ENCODE peak calls at places on chromosome 15, in four cellular contexts. One of them, this sample, is unnamed.

GRCh38 chr15:76140069-76140454 is 80.3 kb downstream of the TMEM266 start:
- DNase-seq in AG04449: no peak
- DNase-seq in CD8-positive, alpha-beta T cell: no peak
- DNase-seq in GM12878: no peak
- DNase-seq in this sample: no peak

GRCh38 chr15:55681631-55682030 is 61.3 kb downstream of the PRTG start:
- DNase-seq in AG04449: no peak
- DNase-seq in CD8-positive, alpha-beta T cell: no peak
- DNase-seq in GM12878: no peak
- DNase-seq in this sample: no peak

GRCh38 chr15:58520936-58521292 is 89.1 kb downstream of the LIPC start:
- DNase-seq in AG04449: no peak
- DNase-seq in CD8-positive, alpha-beta T cell: no peak
- DNase-seq in GM12878: no peak
- DNase-seq in this sample: no peak

GRCh38 chr15:76936671-76937070 is 5.1 kb downstream of the RCN2 start:
- DNase-seq in AG04449: no peak
- DNase-seq in CD8-positive, alpha-beta T cell: no peak
- DNase-seq in GM12878: no peak
- DNase-seq in this sample: no peak

GRCh38 chr15:80931191-80931590 is 58.4 kb downstream of the MESD start:
- DNase-seq in AG04449: no peak
- DNase-seq in CD8-positive, alpha-beta T cell: no peak
- DNase-seq in GM12878: no peak
- DNase-seq in this sample: no peak

GRCh38 chr15:70605606-70606410 is 157.6 kb downstream of the UACA start:
- DNase-seq in AG04449: no peak
- DNase-seq in CD8-positive, alpha-beta T cell: no peak
- DNase-seq in GM12878: no peak
- DNase-seq in this sample: peak; percentile 64

GRCh38 chr15:51274956-51275355 is 63.4 kb downstream of the CYP19A1 start:
- DNase-seq in AG04449: no peak
- DNase-seq in CD8-positive, alpha-beta T cell: no peak
- DNase-seq in GM12878: no peak
- DNase-seq in this sample: no peak

GRCh38 chr15:90840157-90840855 is 28.1 kb upstream of the FURIN start:
- DNase-seq in AG04449: no peak
- DNase-seq in CD8-positive, alpha-beta T cell: no peak
- DNase-seq in GM12878: no peak
- DNase-seq in this sample: no peak

GRCh38 chr15:89888214-89888804 is 5.5 kb downstream of the AP3S2 start:
- DNase-seq in AG04449: peak; percentile 69
- DNase-seq in CD8-positive, alpha-beta T cell: no peak
- DNase-seq in GM12878: no peak
- DNase-seq in this sample: peak; percentile 58

GRCh38 chr15:69074011-69074842 is 59.7 kb downstream of the NOX5 start:
- DNase-seq in AG04449: no peak
- DNase-seq in CD8-positive, alpha-beta T cell: no peak
- DNase-seq in GM12878: no peak
- DNase-seq in this sample: peak; percentile 17
- H3K4me3 ChIP-seq in AG04449: peak overlapping the region; percentile 76
- H3K4me3 ChIP-seq in CD8-positive, alpha-beta T cell: no peak overlapping the region
- H3K4me3 ChIP-seq in GM12878: no peak overlapping the region
- H3K4me3 ChIP-seq in this sample: peak overlapping the region; percentile 76

GRCh38 chr15:67070892-67071664 is 5.7 kb downstream of the SMAD3 start:
- DNase-seq in AG04449: no peak
- DNase-seq in CD8-positive, alpha-beta T cell: no peak
- DNase-seq in GM12878: no peak
- DNase-seq in this sample: no peak

GRCh38 chr15:67070150-67070549 is 4.7 kb downstream of the SMAD3 start:
- DNase-seq in AG04449: no peak
- DNase-seq in CD8-positive, alpha-beta T cell: no peak
- DNase-seq in GM12878: no peak
- DNase-seq in this sample: no peak

GRCh38 chr15:67067161-67067853 is 1.9 kb downstream of the SMAD3 start:
- DNase-seq in AG04449: no peak
- DNase-seq in CD8-positive, alpha-beta T cell: no peak
- DNase-seq in GM12878: no peak
- DNase-seq in this sample: no peak

GRCh38 chr15:67067930-67068542 is 2.6 kb downstream of the SMAD3 start:
- DNase-seq in AG04449: no peak
- DNase-seq in CD8-positive, alpha-beta T cell: no peak
- DNase-seq in GM12878: no peak
- DNase-seq in this sample: no peak

DNA sequence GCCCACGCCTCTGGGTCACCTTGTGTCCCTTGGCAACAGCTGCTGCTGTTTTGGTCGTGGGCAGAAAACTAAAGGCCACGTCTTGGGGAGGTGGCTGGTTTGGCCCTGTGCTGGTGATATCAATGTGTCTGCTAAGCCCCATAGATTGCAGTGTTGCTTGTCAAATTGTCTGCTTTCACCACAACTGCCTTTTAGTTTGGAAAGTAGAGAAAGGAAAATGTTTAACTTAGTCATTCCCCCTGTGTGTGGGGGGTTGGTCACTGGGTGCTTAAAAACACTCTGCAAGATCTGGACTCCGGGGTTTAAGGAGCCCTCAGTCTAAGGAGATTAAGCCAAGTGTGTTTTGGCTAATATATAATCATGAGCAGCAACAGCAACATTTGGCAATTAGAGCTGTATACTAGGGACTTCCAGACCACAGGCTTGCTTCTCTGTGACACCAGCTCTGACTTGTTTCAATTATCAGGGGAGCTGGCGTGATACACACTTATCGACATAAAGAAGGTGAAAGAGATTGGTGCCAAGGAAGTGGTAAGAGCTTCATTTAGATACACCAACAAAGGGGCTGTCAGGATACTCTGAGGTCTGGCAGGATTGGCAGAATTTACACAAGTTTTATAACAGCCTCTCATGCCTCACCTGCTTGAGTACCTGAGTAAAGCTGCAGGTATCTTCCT is 3.5 kb downstream of the SMAD3 start:
- DNase-seq in AG04449: no peak
- DNase-seq in CD8-positive, alpha-beta T cell: no peak
- DNase-seq in GM12878: no peak
- DNase-seq in this sample: no peak
- H3K4me3 ChIP-seq in AG04449: peak overlapping the region; percentile 92
- H3K4me3 ChIP-seq in CD8-positive, alpha-beta T cell: no peak overlapping the region
- H3K4me3 ChIP-seq in GM12878: peak overlapping the region; percentile 80
- H3K4me3 ChIP-seq in this sample: peak overlapping the region; percentile 83

DNA sequence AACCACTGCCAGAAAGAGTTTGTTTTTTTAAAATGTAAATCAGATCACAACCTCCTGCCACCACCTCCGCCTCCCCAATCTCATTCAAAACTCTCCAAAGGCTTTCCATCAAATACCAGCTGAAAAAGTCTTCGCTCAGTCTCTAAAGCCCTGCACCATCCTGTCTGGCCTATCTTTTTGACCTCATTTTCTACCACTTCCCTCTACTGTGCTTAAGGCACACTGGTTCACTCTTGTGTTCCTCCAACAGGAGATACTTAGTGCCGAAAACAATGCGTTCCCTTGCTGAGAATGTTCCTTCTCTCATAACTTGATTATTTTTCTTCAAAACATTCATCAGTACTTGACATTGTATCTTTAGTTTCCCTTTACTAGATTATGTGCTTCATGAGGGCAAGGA is 3.5 kb downstream of the BTBD1 start:
- DNase-seq in AG04449: no peak
- DNase-seq in CD8-positive, alpha-beta T cell: no peak
- DNase-seq in GM12878: no peak
- DNase-seq in this sample: no peak
- H3K4me3 ChIP-seq in AG04449: no peak overlapping the region
- H3K4me3 ChIP-seq in CD8-positive, alpha-beta T cell: no peak overlapping the region
- H3K4me3 ChIP-seq in GM12878: peak overlapping the region; percentile 96
- H3K4me3 ChIP-seq in this sample: no peak overlapping the region

DNA sequence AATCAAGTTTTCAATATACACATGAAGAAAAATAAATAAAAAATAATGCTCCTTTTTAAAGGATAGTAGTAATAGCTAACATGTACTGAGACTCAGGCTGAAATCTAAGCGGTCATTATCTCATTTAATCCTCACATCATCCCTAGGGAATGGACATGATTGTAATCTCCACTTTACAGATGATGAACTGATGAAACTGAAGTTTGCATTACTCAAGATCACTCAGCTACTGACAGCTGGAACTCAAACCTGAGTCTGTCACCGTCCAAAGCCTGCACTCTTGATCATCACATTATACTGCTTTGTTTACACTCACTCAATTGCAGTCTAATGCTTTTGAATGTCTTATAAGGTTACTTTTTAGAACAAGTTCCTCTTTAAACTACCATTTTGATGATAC is 3.2 kb downstream of the NPTN start:
- DNase-seq in AG04449: no peak
- DNase-seq in CD8-positive, alpha-beta T cell: no peak
- DNase-seq in GM12878: no peak
- DNase-seq in this sample: no peak
- H3K4me3 ChIP-seq in AG04449: no peak overlapping the region
- H3K4me3 ChIP-seq in CD8-positive, alpha-beta T cell: no peak overlapping the region
- H3K4me3 ChIP-seq in GM12878: peak overlapping the region; percentile 92
- H3K4me3 ChIP-seq in this sample: no peak overlapping the region

DNA sequence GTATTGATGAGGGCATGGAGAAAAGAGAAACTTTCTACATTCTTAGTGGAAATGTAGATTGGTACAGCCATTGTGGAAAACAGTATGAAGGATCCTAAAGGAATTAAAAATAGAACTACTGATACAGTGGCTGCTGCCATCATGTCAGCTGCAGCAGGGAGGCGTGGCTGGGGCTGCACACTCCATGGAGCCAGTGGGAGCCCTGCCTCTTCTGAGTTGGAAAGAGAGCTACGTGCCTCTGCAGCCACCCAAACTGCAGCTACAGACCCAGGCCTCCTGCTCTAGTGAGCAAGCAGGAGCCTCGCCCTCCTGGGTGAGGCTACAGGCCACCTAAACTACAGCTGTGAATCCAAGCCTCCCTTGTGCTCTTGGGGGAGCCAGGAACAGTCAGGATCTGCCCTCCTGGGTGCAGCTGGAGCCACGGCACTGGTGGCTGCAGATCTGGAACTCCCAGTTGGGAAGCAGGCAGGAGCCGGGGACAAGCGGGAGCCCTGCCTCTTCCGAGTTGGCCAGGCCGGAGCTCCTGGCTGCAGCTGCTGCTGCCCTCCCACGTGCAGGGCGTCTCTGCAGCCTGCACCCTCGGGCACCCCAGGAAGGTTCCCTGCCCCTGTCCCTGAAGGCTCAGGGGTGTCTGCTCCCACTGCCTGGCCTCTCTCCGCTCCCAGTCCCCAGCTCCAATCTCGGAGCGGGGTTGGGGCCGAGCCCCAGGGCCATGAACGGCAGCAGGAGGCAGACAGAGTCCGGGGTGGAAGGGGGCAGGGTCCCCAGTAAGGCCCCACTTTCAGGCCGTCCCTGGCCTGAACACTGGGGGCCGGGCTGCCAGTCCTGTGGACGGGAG is 64.5 kb downstream of the THBS1 start:
- DNase-seq in AG04449: no peak
- DNase-seq in CD8-positive, alpha-beta T cell: no peak
- DNase-seq in GM12878: no peak
- DNase-seq in this sample: no peak
- H3K4me3 ChIP-seq in AG04449: no peak overlapping the region
- H3K4me3 ChIP-seq in CD8-positive, alpha-beta T cell: no peak overlapping the region
- H3K4me3 ChIP-seq in GM12878: no peak overlapping the region
- H3K4me3 ChIP-seq in this sample: no peak overlapping the region

GRCh38 chr15:41495736-41496599 is 2.3 kb downstream of the ITPKA start:
- DNase-seq in AG04449: no peak
- DNase-seq in CD8-positive, alpha-beta T cell: no peak
- DNase-seq in GM12878: no peak
- DNase-seq in this sample: no peak
- H3K4me3 ChIP-seq in AG04449: no peak overlapping the region
- H3K4me3 ChIP-seq in CD8-positive, alpha-beta T cell: peak overlapping the region; percentile 53
- H3K4me3 ChIP-seq in GM12878: peak overlapping the region; percentile 73
- H3K4me3 ChIP-seq in this sample: no peak overlapping the region

DNA sequence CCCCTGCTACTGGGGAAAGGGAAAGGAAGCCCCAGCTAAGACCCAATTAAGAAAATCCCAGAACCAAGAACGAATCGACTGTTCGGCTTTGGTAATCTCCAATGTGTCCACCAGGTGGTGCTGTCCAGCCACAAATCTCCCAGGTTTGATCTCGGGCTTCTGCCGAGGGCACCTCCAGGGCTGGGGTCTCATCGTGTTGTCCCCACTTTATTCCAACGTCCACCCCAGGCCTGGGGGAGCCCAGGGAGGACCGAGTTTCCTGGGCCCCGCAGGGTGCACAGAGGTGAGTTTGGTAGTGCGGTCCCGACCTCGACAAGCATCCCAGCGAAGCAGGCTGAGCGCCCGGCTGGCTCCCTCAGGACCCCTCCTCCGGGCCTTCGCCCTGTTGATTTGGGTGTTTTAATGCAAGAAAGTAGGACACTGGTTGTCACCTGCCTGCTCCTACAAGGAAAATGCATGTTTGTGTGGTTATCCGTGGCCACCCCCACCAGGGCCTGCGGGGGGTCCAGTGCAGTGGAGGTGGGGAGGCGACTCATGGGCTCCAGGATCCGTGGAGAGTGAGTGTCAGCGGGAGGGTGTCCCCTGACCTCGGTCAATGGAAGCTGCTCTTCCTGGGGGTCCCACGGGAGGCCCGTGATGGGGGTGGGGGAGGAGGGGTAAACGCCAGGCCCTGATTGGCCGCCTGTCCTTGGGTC is 185.0 kb downstream of the GOLGA6L6 start:
- DNase-seq in AG04449: no peak
- DNase-seq in CD8-positive, alpha-beta T cell: peak; percentile 84
- DNase-seq in GM12878: no peak
- DNase-seq in this sample: no peak
- H3K4me3 ChIP-seq in AG04449: no peak overlapping the region
- H3K4me3 ChIP-seq in CD8-positive, alpha-beta T cell: no peak overlapping the region
- H3K4me3 ChIP-seq in GM12878: no peak overlapping the region
- H3K4me3 ChIP-seq in this sample: no peak overlapping the region

DNA sequence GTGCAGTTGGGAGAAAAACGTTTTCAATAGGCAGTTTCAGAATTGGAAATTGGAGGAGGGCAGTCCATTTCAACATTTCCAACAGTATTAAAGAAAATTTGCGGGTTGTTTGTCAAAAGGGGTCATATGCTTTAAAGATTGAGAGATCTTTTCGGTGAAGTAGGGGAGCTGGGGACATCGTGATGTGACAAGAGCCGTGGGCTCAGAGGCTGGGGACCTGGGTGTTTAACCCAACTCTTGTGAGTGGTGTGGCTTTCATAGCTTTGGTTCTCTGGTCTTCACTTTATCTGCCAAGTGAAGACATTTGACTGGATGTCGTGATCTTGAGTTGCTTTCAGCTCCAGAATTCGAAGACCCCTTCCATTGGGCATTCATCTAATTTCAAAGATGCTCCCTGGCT is 133.2 kb downstream of the PGPEP1L start:
- DNase-seq in AG04449: no peak
- DNase-seq in CD8-positive, alpha-beta T cell: no peak
- DNase-seq in GM12878: no peak
- DNase-seq in this sample: no peak
- H3K4me3 ChIP-seq in AG04449: peak overlapping the region; percentile 33
- H3K4me3 ChIP-seq in CD8-positive, alpha-beta T cell: no peak overlapping the region
- H3K4me3 ChIP-seq in GM12878: no peak overlapping the region
- H3K4me3 ChIP-seq in this sample: no peak overlapping the region

GRCh38 chr15:79230766-79231165 is 51.8 kb upstream of the ANKRD34C start:
- DNase-seq in AG04449: no peak
- DNase-seq in CD8-positive, alpha-beta T cell: no peak
- DNase-seq in GM12878: no peak
- DNase-seq in this sample: no peak
- H3K4me3 ChIP-seq in AG04449: no peak overlapping the region
- H3K4me3 ChIP-seq in CD8-positive, alpha-beta T cell: no peak overlapping the region
- H3K4me3 ChIP-seq in GM12878: no peak overlapping the region
- H3K4me3 ChIP-seq in this sample: no peak overlapping the region

This sample was measured in skeletal muscle cell.